ENCODE peak calls at places on chromosomes 4 and X, in nine cellular contexts. O, R, K, C, J, M, T, V and Y are unnamed samples.

GRCh38 chr4:183746305-183747229 is 87.5 kb downstream of the TRAPPC11 start:
- DNase-seq in J (no peak), T (no peak), C (no peak), O (peak), R (no peak), V (no peak), K (no peak), M (no peak), Y (no peak)

GRCh38 chr4:181272427-181272826 is 970.8 kb upstream of the TENM3 start:
- DNase-seq in J (no peak), O (no peak), M (no peak), T (no peak), R (no peak), C (no peak), K (no peak), V (no peak), Y (no peak)

GRCh38 chr4:2042947-2043395 is 16.2 kb upstream of the NAT8L start:
- DNase-seq in K (no peak), O (no peak), C (no peak), J (no peak), M (no peak), R (no peak), V (no peak), T (no peak), Y (no peak)

GRCh38 chr4:84495448-84496221 is 3.5 kb downstream of the NKX6-1 start:
- DNase-seq in M (no peak), R (no peak), K (no peak), O (no peak), T (no peak), J (no peak), V (no peak), C (no peak), Y (no peak)

GRCh38 chrX:70916754-70917153 is 8.2 kb upstream of the TEX11 start:
- DNase-seq in K (no peak), V (no peak), T (no peak), M (no peak), C (no peak), J (no peak), R (no peak), O (no peak), Y (no peak)

GRCh38 chr4:16226816-16227461 is 668 bp upstream of the TAPT1 start:
- DNase-seq in O (peak), T (peak), V (peak), J (peak), R (peak), M (no peak), C (no peak), K (peak), Y (no peak)

GRCh38 chrX:39401483-39402110 is 600.3 kb downstream of the MID1IP1 start:
- DNase-seq in C (no peak), O (no peak), K (no peak), M (no peak), V (no peak), R (no peak), T (no peak), J (no peak), Y (no peak)

GRCh38 chr4:39303871-39304270 is 62.3 kb downstream of the RFC1 start:
- DNase-seq in M (no peak), K (no peak), T (no peak), V (no peak), R (no peak), O (no peak), C (no peak), J (no peak), Y (no peak)

GRCh38 chr4:137394000-137394399 is 138.3 kb downstream of the PCDH18 start:
- DNase-seq in O (no peak), V (no peak), C (no peak), M (no peak), R (no peak), T (no peak), K (no peak), J (no peak), Y (no peak)

GRCh38 chrX:41779058-41779564 is 55.1 kb downstream of the GPR82 start:
- DNase-seq in J (no peak), C (no peak), O (no peak), T (no peak), K (peak), M (no peak), V (no peak), R (no peak), Y (no peak)

GRCh38 chrX:16213970-16214369 is 46.7 kb downstream of the MAGEB17 start:
- DNase-seq in R (no peak), V (no peak), K (no peak), T (no peak), J (no peak), C (no peak), M (no peak), O (no peak), Y (no peak)

GRCh38 chr4:23135792-23136645 is 443.3 kb downstream of the GBA3 start:
- DNase-seq in J (peak), C (no peak), M (no peak), V (no peak), O (no peak), R (peak), K (peak), T (no peak), Y (no peak)

GRCh38 chr4:169906821-169907220 is 119.4 kb downstream of the MFAP3L start:
- DNase-seq in R (no peak), T (no peak), O (no peak), C (no peak), J (no peak), K (no peak), V (no peak), M (no peak), Y (no peak)

GRCh38 chr4:120995611-120996010 is 73.1 kb upstream of the PRDM5 start:
- DNase-seq in J (no peak), T (no peak), V (no peak), C (no peak), R (no peak), K (no peak), M (no peak), O (no peak), Y (no peak)

GRCh38 chr4:99979872-99980271 is 29.8 kb upstream of the H2AZ1 start:
- DNase-seq in J (no peak), K (no peak), O (no peak), M (no peak), T (no peak), V (no peak), C (no peak), R (no peak), Y (no peak)

GRCh38 chr4:20249333-20249732 is 2.4 kb upstream of the SLIT2 start:
- DNase-seq in M (no peak), T (no peak), R (no peak), K (peak), J (no peak), O (no peak), C (no peak), V (no peak), Y (no peak)

GRCh38 chr4:13539047-13539720 is 5.1 kb downstream of the NKX3-2 start:
- DNase-seq in K (peak), O (no peak), T (no peak), C (no peak), M (no peak), R (peak), J (peak), V (no peak), Y (no peak)

GRCh38 chr4:121375262-121375661 is 5.6 kb downstream of the QRFPR start:
- DNase-seq in R (no peak), O (no peak), K (no peak), M (no peak), V (no peak), J (no peak), T (no peak), C (no peak), Y (no peak)

GRCh38 chrX:1212532-1212931 is at the start of gene CRLF2:
- DNase-seq in M (no peak), R (no peak), J (no peak), V (peak), C (no peak), O (peak), T (no peak), K (no peak), Y (no peak)

GRCh38 chr4:181807771-181808170 is 435.4 kb upstream of the TENM3 start:
- DNase-seq in R (no peak), V (no peak), K (no peak), C (no peak), O (no peak), T (no peak), M (no peak), J (no peak), Y (no peak)

GRCh38 chr4:73187325-73187724 is 71.3 kb downstream of the ANKRD17 start:
- DNase-seq in C (no peak), K (no peak), V (no peak), T (no peak), M (no peak), R (no peak), J (no peak), O (no peak), Y (no peak)

GRCh38 chr4:155419266-155419665 is 42.5 kb upstream of the MAP9 start:
- DNase-seq in M (no peak), T (no peak), V (no peak), K (no peak), R (no peak), C (no peak), O (no peak), J (no peak), Y (no peak)

GRCh38 chrX:14802943-14803710 is 69.7 kb downstream of the FANCB start:
- DNase-seq in J (no peak), K (no peak), O (no peak), R (no peak), V (no peak), M (no peak), T (no peak), C (no peak), Y (no peak)

GRCh38 chrX:155334486-155335316 is at the start of gene CLIC2:
- DNase-seq in V (no peak), M (no peak), J (no peak), K (no peak), T (no peak), R (peak), O (no peak), C (no peak), Y (no peak)

GRCh38 chr4:142817442-142817841 is 28.7 kb downstream of the INPP4B start:
- DNase-seq in K (peak), R (no peak), T (peak), V (peak), J (peak), M (no peak), C (no peak), O (no peak), Y (no peak)

GRCh38 chrX:120029354-120029753 is 48.1 kb downstream of the RHOXF2B start:
- DNase-seq in M (no peak), O (no peak), T (no peak), C (no peak), J (no peak), K (no peak), R (no peak), V (no peak), Y (no peak)